ENCODE peak calls at places on chromosomes 12 and 14, in seven cellular contexts. One of them, this sample, is unnamed.

GRCh38 chr12:77992760-77993159 is 162.1 kb downstream of the NAV3 start:
- DNase-seq in activated B cell treated with CpG ODN at 0.5 μM for 24 hours: no peak
- DNase-seq in thoracic aorta: no peak
- DNase-seq in MCF 10A: no peak
- DNase-seq in type B pancreatic cell: no peak
- DNase-seq in foreskin fibroblast: peak
- DNase-seq in A549: no peak
- DNase-seq in this sample: no peak

GRCh38 chr12:75943730-75944096 is 87.9 kb downstream of the PHLDA1 start:
- DNase-seq in activated B cell treated with CpG ODN at 0.5 μM for 24 hours: no peak
- DNase-seq in foreskin fibroblast: no peak
- DNase-seq in thoracic aorta: no peak
- DNase-seq in A549: no peak
- DNase-seq in MCF 10A: no peak
- DNase-seq in type B pancreatic cell: no peak
- DNase-seq in this sample: no peak

GRCh38 chr14:63499701-63500250 is 43.4 kb downstream of the PPP2R5E start:
- DNase-seq in foreskin fibroblast: peak
- DNase-seq in activated B cell treated with CpG ODN at 0.5 μM for 24 hours: no peak
- DNase-seq in MCF 10A: peak
- DNase-seq in A549: no peak
- DNase-seq in type B pancreatic cell: no peak
- DNase-seq in thoracic aorta: no peak
- DNase-seq in this sample: no peak

GRCh38 chr12:132044661-132045412 is 95.1 kb downstream of the EP400 start:
- DNase-seq in MCF 10A: no peak
- DNase-seq in activated B cell treated with CpG ODN at 0.5 μM for 24 hours: no peak
- DNase-seq in type B pancreatic cell: no peak
- DNase-seq in A549: no peak
- DNase-seq in thoracic aorta: no peak
- DNase-seq in foreskin fibroblast: no peak
- DNase-seq in this sample: no peak

GRCh38 chr12:124592050-124592449 is 24.6 kb upstream of the NCOR2 start:
- DNase-seq in A549: no peak
- DNase-seq in activated B cell treated with CpG ODN at 0.5 μM for 24 hours: no peak
- DNase-seq in foreskin fibroblast: peak
- DNase-seq in type B pancreatic cell: no peak
- DNase-seq in MCF 10A: peak
- DNase-seq in thoracic aorta: no peak
- DNase-seq in this sample: peak

GRCh38 chr12:93793983-93794382 is 116.8 kb downstream of the CRADD start:
- DNase-seq in thoracic aorta: no peak
- DNase-seq in foreskin fibroblast: peak
- DNase-seq in type B pancreatic cell: no peak
- DNase-seq in MCF 10A: no peak
- DNase-seq in A549: no peak
- DNase-seq in activated B cell treated with CpG ODN at 0.5 μM for 24 hours: no peak
- DNase-seq in this sample: no peak

GRCh38 chr14:30559638-30560071 is 697 bp downstream of the G2E3 start:
- DNase-seq in A549: no peak
- DNase-seq in thoracic aorta: no peak
- DNase-seq in type B pancreatic cell: no peak
- DNase-seq in activated B cell treated with CpG ODN at 0.5 μM for 24 hours: no peak
- DNase-seq in MCF 10A: peak
- DNase-seq in foreskin fibroblast: peak
- DNase-seq in this sample: no peak

GRCh38 chr14:63308723-63309317 is 9.9 kb downstream of the GPHB5 start:
- DNase-seq in type B pancreatic cell: no peak
- DNase-seq in MCF 10A: peak
- DNase-seq in thoracic aorta: no peak
- DNase-seq in activated B cell treated with CpG ODN at 0.5 μM for 24 hours: no peak
- DNase-seq in A549: no peak
- DNase-seq in foreskin fibroblast: peak
- DNase-seq in this sample: no peak

GRCh38 chr12:65556676-65557424 is 267.4 kb upstream of the HMGA2 start:
- DNase-seq in thoracic aorta: peak
- DNase-seq in foreskin fibroblast: peak
- DNase-seq in A549: peak
- DNase-seq in type B pancreatic cell: peak
- DNase-seq in MCF 10A: peak
- DNase-seq in activated B cell treated with CpG ODN at 0.5 μM for 24 hours: peak
- DNase-seq in this sample: peak

GRCh38 chr14:95504135-95505029 is 12.1 kb downstream of the SYNE3 start:
- DNase-seq in thoracic aorta: no peak
- DNase-seq in type B pancreatic cell: no peak
- DNase-seq in foreskin fibroblast: peak
- DNase-seq in MCF 10A: peak
- DNase-seq in activated B cell treated with CpG ODN at 0.5 μM for 24 hours: no peak
- DNase-seq in A549: no peak
- DNase-seq in this sample: no peak

GRCh38 chr12:70592664-70593063 is 44.6 kb downstream of the PTPRB start:
- DNase-seq in foreskin fibroblast: no peak
- DNase-seq in A549: no peak
- DNase-seq in thoracic aorta: no peak
- DNase-seq in type B pancreatic cell: no peak
- DNase-seq in MCF 10A: no peak
- DNase-seq in activated B cell treated with CpG ODN at 0.5 μM for 24 hours: no peak
- DNase-seq in this sample: no peak

GRCh38 chr12:27293463-27293862 is 39.2 kb upstream of the BMAL2 start:
- DNase-seq in activated B cell treated with CpG ODN at 0.5 μM for 24 hours: no peak
- DNase-seq in foreskin fibroblast: peak
- DNase-seq in MCF 10A: no peak
- DNase-seq in type B pancreatic cell: no peak
- DNase-seq in A549: no peak
- DNase-seq in thoracic aorta: no peak
- DNase-seq in this sample: no peak

GRCh38 chr14:32352631-32353030 is 23.5 kb downstream of the AKAP6 start:
- DNase-seq in MCF 10A: no peak
- DNase-seq in thoracic aorta: no peak
- DNase-seq in type B pancreatic cell: no peak
- DNase-seq in activated B cell treated with CpG ODN at 0.5 μM for 24 hours: no peak
- DNase-seq in A549: no peak
- DNase-seq in foreskin fibroblast: peak
- DNase-seq in this sample: no peak

GRCh38 chr14:72513994-72514659 is 379.8 kb downstream of the DPF3 start:
- DNase-seq in thoracic aorta: no peak
- DNase-seq in MCF 10A: peak
- DNase-seq in type B pancreatic cell: no peak
- DNase-seq in A549: peak
- DNase-seq in activated B cell treated with CpG ODN at 0.5 μM for 24 hours: no peak
- DNase-seq in foreskin fibroblast: peak
- DNase-seq in this sample: no peak

GRCh38 chr14:97107070-97107469 is 309.9 kb downstream of the VRK1 start:
- DNase-seq in activated B cell treated with CpG ODN at 0.5 μM for 24 hours: no peak
- DNase-seq in foreskin fibroblast: peak
- DNase-seq in A549: peak
- DNase-seq in type B pancreatic cell: no peak
- DNase-seq in thoracic aorta: no peak
- DNase-seq in MCF 10A: peak
- DNase-seq in this sample: no peak

GRCh38 chr12:75684678-75685620 is 173.5 kb upstream of the KRR1 start:
- DNase-seq in activated B cell treated with CpG ODN at 0.5 μM for 24 hours: no peak
- DNase-seq in thoracic aorta: no peak
- DNase-seq in A549: no peak
- DNase-seq in MCF 10A: no peak
- DNase-seq in type B pancreatic cell: no peak
- DNase-seq in foreskin fibroblast: peak
- DNase-seq in this sample: no peak

GRCh38 chr12:95700316-95700785 is 90.2 kb downstream of the NTN4 start:
- DNase-seq in type B pancreatic cell: no peak
- DNase-seq in MCF 10A: peak
- DNase-seq in foreskin fibroblast: peak
- DNase-seq in A549: no peak
- DNase-seq in activated B cell treated with CpG ODN at 0.5 μM for 24 hours: no peak
- DNase-seq in thoracic aorta: peak
- DNase-seq in this sample: no peak

GRCh38 chr12:8687846-8688601 is 9.8 kb upstream of the RIMKLB start:
- DNase-seq in thoracic aorta: peak
- DNase-seq in foreskin fibroblast: peak
- DNase-seq in A549: peak
- DNase-seq in MCF 10A: peak
- DNase-seq in activated B cell treated with CpG ODN at 0.5 μM for 24 hours: no peak
- DNase-seq in type B pancreatic cell: no peak
- DNase-seq in this sample: no peak

GRCh38 chr14:104091061-104091926 is 5.8 kb downstream of the ASPG start:
- DNase-seq in A549: no peak
- DNase-seq in MCF 10A: no peak
- DNase-seq in type B pancreatic cell: no peak
- DNase-seq in thoracic aorta: no peak
- DNase-seq in activated B cell treated with CpG ODN at 0.5 μM for 24 hours: no peak
- DNase-seq in foreskin fibroblast: no peak
- DNase-seq in this sample: no peak

GRCh38 chr14:60931206-60931605 is 49.7 kb downstream of the TRMT5 start:
- DNase-seq in MCF 10A: no peak
- DNase-seq in foreskin fibroblast: peak
- DNase-seq in thoracic aorta: no peak
- DNase-seq in A549: no peak
- DNase-seq in type B pancreatic cell: no peak
- DNase-seq in activated B cell treated with CpG ODN at 0.5 μM for 24 hours: no peak
- DNase-seq in this sample: no peak

GRCh38 chr14:75277000-75277795 is 1.4 kb upstream of the FOS start:
- DNase-seq in activated B cell treated with CpG ODN at 0.5 μM for 24 hours: peak
- DNase-seq in foreskin fibroblast: peak
- DNase-seq in thoracic aorta: peak
- DNase-seq in MCF 10A: peak
- DNase-seq in type B pancreatic cell: peak
- DNase-seq in A549: peak
- DNase-seq in this sample: peak

GRCh38 chr12:8081228-8081920 is 700 bp upstream of the NECAP1 start:
- DNase-seq in thoracic aorta: no peak
- DNase-seq in foreskin fibroblast: peak
- DNase-seq in MCF 10A: peak
- DNase-seq in type B pancreatic cell: no peak
- DNase-seq in activated B cell treated with CpG ODN at 0.5 μM for 24 hours: no peak
- DNase-seq in A549: no peak
- DNase-seq in this sample: no peak

GRCh38 chr14:95319312-95320075 is at the start of gene CLMN:
- DNase-seq in A549: peak
- DNase-seq in activated B cell treated with CpG ODN at 0.5 μM for 24 hours: peak
- DNase-seq in MCF 10A: peak
- DNase-seq in foreskin fibroblast: peak
- DNase-seq in thoracic aorta: no peak
- DNase-seq in type B pancreatic cell: no peak
- DNase-seq in this sample: peak

GRCh38 chr12:109920266-109920780 is 20.2 kb downstream of the TCHP start:
- DNase-seq in MCF 10A: no peak
- DNase-seq in A549: no peak
- DNase-seq in type B pancreatic cell: no peak
- DNase-seq in foreskin fibroblast: peak
- DNase-seq in activated B cell treated with CpG ODN at 0.5 μM for 24 hours: no peak
- DNase-seq in thoracic aorta: no peak
- DNase-seq in this sample: peak
- TF ChIP-seq CTCF in MCF 10A: no peak
- TF ChIP-seq CTCF in A549: no peak
- TF ChIP-seq CTCF in type B pancreatic cell: no peak
- TF ChIP-seq CTCF in foreskin fibroblast: no peak
- TF ChIP-seq CTCF in activated B cell treated with CpG ODN at 0.5 μM for 24 hours: no peak
- TF ChIP-seq CTCF in thoracic aorta: no peak
- TF ChIP-seq CTCF in this sample: no peak

DNA sequence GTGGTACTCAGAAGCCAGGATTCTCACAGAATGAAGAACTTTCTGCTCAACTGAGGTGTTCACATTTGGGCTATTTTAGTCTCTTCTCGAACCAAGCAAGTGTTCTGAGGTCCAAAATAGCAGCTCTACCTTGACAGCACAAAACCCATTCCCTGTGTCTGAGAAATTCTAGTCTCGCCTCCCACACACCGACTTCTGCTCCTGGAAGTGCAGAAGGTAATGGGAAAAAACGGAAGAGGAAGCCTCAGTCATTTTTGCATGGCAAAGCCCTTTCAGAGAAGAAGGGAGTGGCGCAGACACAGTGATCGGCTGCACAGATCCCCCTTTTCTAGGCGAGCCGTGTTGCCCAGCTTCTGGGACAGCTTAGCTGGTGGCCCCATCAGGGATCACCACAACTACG is 31.2 kb upstream of the VPS33A start:
- DNase-seq in type B pancreatic cell: no peak
- DNase-seq in A549: no peak
- DNase-seq in activated B cell treated with CpG ODN at 0.5 μM for 24 hours: no peak
- DNase-seq in thoracic aorta: no peak
- DNase-seq in foreskin fibroblast: no peak
- DNase-seq in MCF 10A: no peak
- DNase-seq in this sample: no peak
- TF ChIP-seq CTCF in type B pancreatic cell: no peak
- TF ChIP-seq CTCF in A549: no peak
- TF ChIP-seq CTCF in activated B cell treated with CpG ODN at 0.5 μM for 24 hours: no peak
- TF ChIP-seq CTCF in thoracic aorta: no peak
- TF ChIP-seq CTCF in foreskin fibroblast: no peak
- TF ChIP-seq CTCF in MCF 10A: no peak
- TF ChIP-seq CTCF in this sample: no peak

DNA sequence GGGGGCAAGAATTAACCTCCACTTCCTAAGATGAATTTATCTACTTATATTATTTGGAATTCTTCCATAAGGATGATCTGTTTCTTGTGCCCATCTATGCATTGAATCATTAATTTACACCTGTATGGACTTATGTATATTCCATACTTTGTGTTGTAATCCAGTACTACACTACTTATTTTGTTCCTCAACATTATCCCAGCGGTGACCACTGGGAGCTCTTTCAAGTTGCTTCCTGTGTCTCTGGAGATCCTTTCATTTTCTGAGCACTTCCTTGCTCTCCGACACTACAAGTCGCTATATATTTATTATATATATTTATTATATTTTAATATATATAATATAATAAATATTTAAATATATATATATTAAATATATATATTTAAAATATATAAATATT is 54.9 kb upstream of the SCN8A start:
- DNase-seq in foreskin fibroblast: peak
- DNase-seq in MCF 10A: no peak
- DNase-seq in type B pancreatic cell: no peak
- DNase-seq in A549: peak
- DNase-seq in activated B cell treated with CpG ODN at 0.5 μM for 24 hours: no peak
- DNase-seq in thoracic aorta: no peak
- DNase-seq in this sample: no peak
- TF ChIP-seq CTCF in foreskin fibroblast: no peak
- TF ChIP-seq CTCF in MCF 10A: no peak
- TF ChIP-seq CTCF in type B pancreatic cell: peak
- TF ChIP-seq CTCF in A549: no peak
- TF ChIP-seq CTCF in activated B cell treated with CpG ODN at 0.5 μM for 24 hours: no peak
- TF ChIP-seq CTCF in thoracic aorta: no peak
- TF ChIP-seq CTCF in this sample: no peak

GRCh38 chr14:24430682-24431568 is 1.2 kb downstream of the KHNYN start:
- DNase-seq in foreskin fibroblast: peak
- DNase-seq in activated B cell treated with CpG ODN at 0.5 μM for 24 hours: peak
- DNase-seq in A549: no peak
- DNase-seq in thoracic aorta: no peak
- DNase-seq in MCF 10A: peak
- DNase-seq in type B pancreatic cell: peak
- DNase-seq in this sample: no peak

GRCh38 chr14:24429395-24430142 is at the start of the genes CBLN3 and KHNYN:
- DNase-seq in A549: peak
- DNase-seq in MCF 10A: peak
- DNase-seq in type B pancreatic cell: peak
- DNase-seq in foreskin fibroblast: peak
- DNase-seq in activated B cell treated with CpG ODN at 0.5 μM for 24 hours: peak
- DNase-seq in thoracic aorta: peak
- DNase-seq in this sample: peak

GRCh38 chr14:24432259-24433131 is 2.7 kb downstream of the KHNYN start:
- DNase-seq in foreskin fibroblast: peak
- DNase-seq in type B pancreatic cell: peak
- DNase-seq in MCF 10A: no peak
- DNase-seq in A549: no peak
- DNase-seq in activated B cell treated with CpG ODN at 0.5 μM for 24 hours: no peak
- DNase-seq in thoracic aorta: no peak
- DNase-seq in this sample: no peak

GRCh38 chr14:24430143-24430681 is 458 bp downstream of the KHNYN start:
- DNase-seq in type B pancreatic cell: no peak
- DNase-seq in foreskin fibroblast: peak
- DNase-seq in A549: peak
- DNase-seq in activated B cell treated with CpG ODN at 0.5 μM for 24 hours: no peak
- DNase-seq in thoracic aorta: no peak
- DNase-seq in MCF 10A: peak
- DNase-seq in this sample: no peak

GRCh38 chr14:24431569-24432258 is 2.0 kb downstream of the KHNYN start:
- DNase-seq in type B pancreatic cell: peak
- DNase-seq in MCF 10A: peak
- DNase-seq in activated B cell treated with CpG ODN at 0.5 μM for 24 hours: peak
- DNase-seq in A549: peak
- DNase-seq in foreskin fibroblast: peak
- DNase-seq in thoracic aorta: peak
- DNase-seq in this sample: peak
- TF ChIP-seq CTCF in type B pancreatic cell: peak
- TF ChIP-seq CTCF in MCF 10A: peak
- TF ChIP-seq CTCF in activated B cell treated with CpG ODN at 0.5 μM for 24 hours: peak
- TF ChIP-seq CTCF in A549: peak
- TF ChIP-seq CTCF in foreskin fibroblast: peak
- TF ChIP-seq CTCF in thoracic aorta: peak
- TF ChIP-seq CTCF in this sample: peak